ENCODE peak calls at places on chromosomes 1 and 21, in nine cellular contexts. One of them, this sample, is unnamed.

GRCh38 chr1:13832536-13832935 is 132.5 kb downstream of the PRDM2 start:
- DNase-seq in colonic mucosa: peak; percentile 84
- DNase-seq in adrenal gland: no peak
- DNase-seq in mucosa of descending colon: peak; percentile 56
- DNase-seq in AG10803: no peak
- DNase-seq in HCT116: no peak
- DNase-seq in IMR-90: no peak
- DNase-seq in CD4-positive, alpha-beta T cell: no peak
- DNase-seq in left ventricle myocardium inferior: no peak
- DNase-seq in this sample: no peak

GRCh38 chr1:30742963-30743559 is 14.5 kb downstream of the LAPTM5 start:
- DNase-seq in IMR-90: no peak
- DNase-seq in left ventricle myocardium inferior: no peak
- DNase-seq in CD4-positive, alpha-beta T cell: no peak
- DNase-seq in colonic mucosa: no peak
- DNase-seq in AG10803: no peak
- DNase-seq in adrenal gland: no peak
- DNase-seq in HCT116: no peak
- DNase-seq in mucosa of descending colon: no peak
- DNase-seq in this sample: no peak

GRCh38 chr21:45636459-45636858 is 7.1 kb upstream of the PCBP3 start:
- DNase-seq in IMR-90: no peak
- DNase-seq in CD4-positive, alpha-beta T cell: no peak
- DNase-seq in mucosa of descending colon: no peak
- DNase-seq in adrenal gland: no peak
- DNase-seq in HCT116: no peak
- DNase-seq in AG10803: no peak
- DNase-seq in left ventricle myocardium inferior: no peak
- DNase-seq in colonic mucosa: no peak
- DNase-seq in this sample: no peak

GRCh38 chr1:91613594-91613993 is 112.9 kb downstream of the CDC7 start:
- DNase-seq in IMR-90: peak; percentile 21
- DNase-seq in adrenal gland: no peak
- DNase-seq in HCT116: no peak
- DNase-seq in mucosa of descending colon: peak; percentile 55
- DNase-seq in colonic mucosa: peak; percentile 62
- DNase-seq in left ventricle myocardium inferior: no peak
- DNase-seq in CD4-positive, alpha-beta T cell: no peak
- DNase-seq in AG10803: peak; percentile 60
- DNase-seq in this sample: peak; percentile 50

GRCh38 chr1:244406337-244406736 is 45.4 kb downstream of the ADSS2 start:
- DNase-seq in HCT116: no peak
- DNase-seq in adrenal gland: no peak
- DNase-seq in IMR-90: no peak
- DNase-seq in colonic mucosa: no peak
- DNase-seq in AG10803: no peak
- DNase-seq in CD4-positive, alpha-beta T cell: no peak
- DNase-seq in left ventricle myocardium inferior: no peak
- DNase-seq in mucosa of descending colon: no peak
- DNase-seq in this sample: no peak

GRCh38 chr1:69858534-69858933 is 290.8 kb downstream of the LRRC7 start:
- DNase-seq in IMR-90: no peak
- DNase-seq in CD4-positive, alpha-beta T cell: no peak
- DNase-seq in colonic mucosa: no peak
- DNase-seq in left ventricle myocardium inferior: no peak
- DNase-seq in adrenal gland: no peak
- DNase-seq in HCT116: no peak
- DNase-seq in AG10803: no peak
- DNase-seq in mucosa of descending colon: no peak
- DNase-seq in this sample: no peak

GRCh38 chr1:83931658-83932253 is 67.2 kb downstream of the TTLL7 start:
- DNase-seq in adrenal gland: peak; percentile 34
- DNase-seq in AG10803: peak; percentile 56
- DNase-seq in colonic mucosa: peak; percentile 33
- DNase-seq in IMR-90: peak; percentile 60
- DNase-seq in left ventricle myocardium inferior: no peak
- DNase-seq in mucosa of descending colon: no peak
- DNase-seq in HCT116: peak; percentile 39
- DNase-seq in CD4-positive, alpha-beta T cell: no peak
- DNase-seq in this sample: peak; percentile 25

GRCh38 chr1:111719135-111719534 is 20.1 kb downstream of the INKA2 start:
- DNase-seq in left ventricle myocardium inferior: no peak
- DNase-seq in adrenal gland: no peak
- DNase-seq in mucosa of descending colon: no peak
- DNase-seq in CD4-positive, alpha-beta T cell: no peak
- DNase-seq in IMR-90: no peak
- DNase-seq in AG10803: no peak
- DNase-seq in colonic mucosa: no peak
- DNase-seq in HCT116: no peak
- DNase-seq in this sample: no peak

GRCh38 chr21:45112371-45112770 is 38.0 kb downstream of the ADARB1 start:
- DNase-seq in IMR-90: no peak
- DNase-seq in AG10803: no peak
- DNase-seq in HCT116: no peak
- DNase-seq in left ventricle myocardium inferior: no peak
- DNase-seq in adrenal gland: no peak
- DNase-seq in colonic mucosa: no peak
- DNase-seq in CD4-positive, alpha-beta T cell: no peak
- DNase-seq in mucosa of descending colon: no peak
- DNase-seq in this sample: no peak

DNA sequence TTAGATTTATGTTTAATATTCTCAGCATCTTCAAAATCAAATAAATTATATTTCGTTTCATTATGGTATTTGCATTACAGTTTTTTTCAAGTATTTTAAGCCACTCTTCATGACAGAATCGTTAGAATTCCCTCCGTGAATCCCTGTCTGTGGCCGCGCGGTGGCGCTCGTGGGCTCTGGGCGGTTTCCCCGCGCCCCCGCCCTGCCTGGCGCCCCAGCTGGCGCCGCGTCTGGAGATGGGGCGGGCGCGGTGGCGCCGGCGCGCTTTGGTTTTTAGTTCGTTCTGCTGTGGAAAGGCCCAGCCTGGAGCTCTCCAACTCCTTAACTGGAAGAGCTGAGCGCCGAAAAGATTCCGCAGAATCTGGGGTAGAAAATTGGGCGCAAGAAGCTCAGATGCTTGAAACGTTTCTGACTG is 25.7 kb downstream of the PRMT2 start:
- DNase-seq in AG10803: peak; percentile 85
- DNase-seq in adrenal gland: peak; percentile 60
- DNase-seq in CD4-positive, alpha-beta T cell: peak; percentile 53
- DNase-seq in left ventricle myocardium inferior: peak; percentile 60
- DNase-seq in IMR-90: peak; percentile 82
- DNase-seq in colonic mucosa: peak; percentile 54
- DNase-seq in HCT116: no peak
- DNase-seq in mucosa of descending colon: peak; percentile 49
- DNase-seq in this sample: no peak
- TF ChIP-seq CTCF in AG10803: peak; percentile 71
- TF ChIP-seq CTCF in adrenal gland: peak; percentile 47
- TF ChIP-seq CTCF in CD4-positive, alpha-beta T cell: peak; percentile 66
- TF ChIP-seq CTCF in left ventricle myocardium inferior: peak; percentile 89
- TF ChIP-seq CTCF in IMR-90: peak; percentile 93
- TF ChIP-seq CTCF in colonic mucosa: peak; percentile 42
- TF ChIP-seq CTCF in HCT116: peak; percentile 7
- TF ChIP-seq CTCF in mucosa of descending colon: no peak
- TF ChIP-seq CTCF in this sample: no peak

DNA sequence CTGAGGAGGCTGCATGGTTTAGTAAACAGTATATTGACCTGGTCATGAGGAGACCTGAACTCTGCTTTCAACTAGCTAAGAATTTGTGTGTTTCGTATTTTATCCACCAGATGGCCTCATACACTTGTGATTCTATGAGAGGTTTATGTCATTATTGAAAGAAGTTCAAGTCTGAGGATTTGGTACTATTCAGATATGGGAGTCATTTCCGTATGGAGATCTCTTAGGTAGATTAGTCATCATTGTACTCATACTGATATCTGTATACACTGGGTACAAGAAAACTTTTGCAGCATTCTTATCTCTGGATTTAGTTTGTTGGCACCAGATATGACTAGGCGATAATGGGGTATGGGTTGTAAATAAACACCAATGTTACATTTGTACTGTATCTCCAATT is 26.6 kb downstream of the ATF6 start:
- DNase-seq in mucosa of descending colon: no peak
- DNase-seq in CD4-positive, alpha-beta T cell: no peak
- DNase-seq in IMR-90: peak; percentile 93
- DNase-seq in HCT116: peak; percentile 49
- DNase-seq in adrenal gland: no peak
- DNase-seq in AG10803: peak; percentile 81
- DNase-seq in left ventricle myocardium inferior: no peak
- DNase-seq in colonic mucosa: no peak
- DNase-seq in this sample: peak; percentile 36
- TF ChIP-seq CTCF in mucosa of descending colon: peak; percentile 19
- TF ChIP-seq CTCF in CD4-positive, alpha-beta T cell: peak; percentile 58
- TF ChIP-seq CTCF in IMR-90: peak; percentile 76
- TF ChIP-seq CTCF in HCT116: peak; percentile 80
- TF ChIP-seq CTCF in adrenal gland: peak; percentile 85
- TF ChIP-seq CTCF in AG10803: peak; percentile 67
- TF ChIP-seq CTCF in left ventricle myocardium inferior: peak; percentile 69
- TF ChIP-seq CTCF in colonic mucosa: peak; percentile 39
- TF ChIP-seq CTCF in this sample: peak; percentile 63

GRCh38 chr21:35814858-35815619 is 245.3 kb downstream of the SETD4 start:
- DNase-seq in left ventricle myocardium inferior: no peak
- DNase-seq in CD4-positive, alpha-beta T cell: no peak
- DNase-seq in HCT116: no peak
- DNase-seq in colonic mucosa: no peak
- DNase-seq in IMR-90: no peak
- DNase-seq in AG10803: peak; percentile 8
- DNase-seq in mucosa of descending colon: no peak
- DNase-seq in adrenal gland: no peak
- DNase-seq in this sample: no peak

GRCh38 chr21:35812679-35813078 is 247.6 kb downstream of the SETD4 start:
- DNase-seq in CD4-positive, alpha-beta T cell: no peak
- DNase-seq in mucosa of descending colon: no peak
- DNase-seq in HCT116: no peak
- DNase-seq in adrenal gland: no peak
- DNase-seq in AG10803: no peak
- DNase-seq in left ventricle myocardium inferior: no peak
- DNase-seq in IMR-90: no peak
- DNase-seq in colonic mucosa: no peak
- DNase-seq in this sample: no peak

GRCh38 chr21:35810431-35810970 is 249.8 kb downstream of the SETD4 start:
- DNase-seq in left ventricle myocardium inferior: no peak
- DNase-seq in CD4-positive, alpha-beta T cell: no peak
- DNase-seq in colonic mucosa: no peak
- DNase-seq in HCT116: no peak
- DNase-seq in adrenal gland: no peak
- DNase-seq in AG10803: no peak
- DNase-seq in mucosa of descending colon: no peak
- DNase-seq in IMR-90: no peak
- DNase-seq in this sample: no peak

DNA sequence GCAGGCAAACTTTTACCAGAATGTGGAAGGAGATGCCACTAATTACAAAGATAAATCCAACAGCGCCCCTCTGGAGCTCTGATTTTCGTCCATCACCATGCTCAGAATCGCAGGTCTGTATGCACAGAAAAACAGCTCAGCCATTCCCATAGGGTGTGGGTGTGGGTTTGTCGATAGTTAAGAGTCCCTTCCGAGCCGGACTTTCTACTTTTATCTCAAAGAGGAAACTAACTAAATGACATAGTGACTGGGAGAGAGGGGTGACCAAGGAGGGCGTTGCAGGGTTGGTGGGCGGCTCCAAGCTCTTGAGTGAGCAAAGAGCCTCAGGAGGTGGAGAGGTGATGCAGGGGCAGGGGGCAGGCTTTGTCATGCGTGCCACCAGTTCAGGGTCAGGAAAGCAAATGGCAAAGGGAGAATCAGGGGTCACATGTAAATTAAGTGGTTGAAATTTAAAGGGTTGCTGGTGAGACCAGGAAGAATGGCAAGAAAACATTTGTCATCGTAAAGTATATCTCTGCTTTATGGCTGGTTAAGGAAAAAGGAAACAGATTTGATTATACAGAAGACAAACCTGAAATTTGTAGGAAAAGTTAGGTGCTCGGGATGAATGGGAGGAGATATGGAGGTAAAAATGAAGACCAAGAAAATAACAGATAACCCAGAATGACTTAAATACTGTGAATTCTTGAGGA is 249.1 kb downstream of the SETD4 start:
- DNase-seq in mucosa of descending colon: no peak
- DNase-seq in left ventricle myocardium inferior: no peak
- DNase-seq in CD4-positive, alpha-beta T cell: no peak
- DNase-seq in colonic mucosa: peak; percentile 45
- DNase-seq in adrenal gland: no peak
- DNase-seq in AG10803: no peak
- DNase-seq in HCT116: no peak
- DNase-seq in IMR-90: no peak
- DNase-seq in this sample: peak; percentile 18
- TF ChIP-seq CTCF in mucosa of descending colon: no peak
- TF ChIP-seq CTCF in left ventricle myocardium inferior: no peak
- TF ChIP-seq CTCF in CD4-positive, alpha-beta T cell: no peak
- TF ChIP-seq CTCF in colonic mucosa: no peak
- TF ChIP-seq CTCF in adrenal gland: no peak
- TF ChIP-seq CTCF in AG10803: no peak
- TF ChIP-seq CTCF in HCT116: no peak
- TF ChIP-seq CTCF in IMR-90: no peak
- TF ChIP-seq CTCF in this sample: no peak

GRCh38 chr1:33008051-33008914 is 28.4 kb downstream of the AK2 start:
- DNase-seq in mucosa of descending colon: no peak
- DNase-seq in left ventricle myocardium inferior: no peak
- DNase-seq in colonic mucosa: no peak
- DNase-seq in AG10803: peak; percentile 25
- DNase-seq in adrenal gland: no peak
- DNase-seq in IMR-90: no peak
- DNase-seq in CD4-positive, alpha-beta T cell: no peak
- DNase-seq in HCT116: no peak
- DNase-seq in this sample: peak; percentile 46

GRCh38 chr1:33005812-33006465 is 30.7 kb downstream of the AK2 start:
- DNase-seq in HCT116: no peak
- DNase-seq in left ventricle myocardium inferior: no peak
- DNase-seq in IMR-90: no peak
- DNase-seq in colonic mucosa: no peak
- DNase-seq in CD4-positive, alpha-beta T cell: no peak
- DNase-seq in adrenal gland: peak; percentile 50
- DNase-seq in mucosa of descending colon: no peak
- DNase-seq in AG10803: no peak
- DNase-seq in this sample: no peak

GRCh38 chr1:33005117-33005811 is 31.4 kb downstream of the AK2 start:
- DNase-seq in left ventricle myocardium inferior: no peak
- DNase-seq in IMR-90: no peak
- DNase-seq in AG10803: no peak
- DNase-seq in mucosa of descending colon: no peak
- DNase-seq in HCT116: no peak
- DNase-seq in adrenal gland: no peak
- DNase-seq in colonic mucosa: no peak
- DNase-seq in CD4-positive, alpha-beta T cell: no peak
- DNase-seq in this sample: no peak

GRCh38 chr1:33009561-33009960 is 27.1 kb downstream of the AK2 start:
- DNase-seq in colonic mucosa: no peak
- DNase-seq in IMR-90: no peak
- DNase-seq in mucosa of descending colon: no peak
- DNase-seq in HCT116: no peak
- DNase-seq in AG10803: no peak
- DNase-seq in CD4-positive, alpha-beta T cell: no peak
- DNase-seq in adrenal gland: no peak
- DNase-seq in left ventricle myocardium inferior: no peak
- DNase-seq in this sample: no peak

GRCh38 chr1:33007190-33008050 is 29.3 kb downstream of the AK2 start:
- DNase-seq in CD4-positive, alpha-beta T cell: no peak
- DNase-seq in colonic mucosa: no peak
- DNase-seq in HCT116: peak; percentile 57
- DNase-seq in mucosa of descending colon: no peak
- DNase-seq in AG10803: peak; percentile 88
- DNase-seq in left ventricle myocardium inferior: no peak
- DNase-seq in adrenal gland: peak; percentile 79
- DNase-seq in IMR-90: peak; percentile 94
- DNase-seq in this sample: peak; percentile 67
- TF ChIP-seq CTCF in CD4-positive, alpha-beta T cell: no peak
- TF ChIP-seq CTCF in colonic mucosa: no peak
- TF ChIP-seq CTCF in HCT116: peak; percentile 76
- TF ChIP-seq CTCF in mucosa of descending colon: no peak
- TF ChIP-seq CTCF in AG10803: peak; percentile 78
- TF ChIP-seq CTCF in left ventricle myocardium inferior: peak; percentile 56
- TF ChIP-seq CTCF in adrenal gland: peak; percentile 69
- TF ChIP-seq CTCF in IMR-90: peak; percentile 89
- TF ChIP-seq CTCF in this sample: peak; percentile 71

GRCh38 chr1:112744019-112744578 is 29.0 kb upstream of the PPM1J start:
- DNase-seq in colonic mucosa: no peak
- DNase-seq in IMR-90: peak; percentile 50
- DNase-seq in mucosa of descending colon: peak; percentile 45
- DNase-seq in left ventricle myocardium inferior: no peak
- DNase-seq in CD4-positive, alpha-beta T cell: no peak
- DNase-seq in HCT116: no peak
- DNase-seq in adrenal gland: peak; percentile 4
- DNase-seq in AG10803: peak; percentile 47
- DNase-seq in this sample: peak; percentile 55
- TF ChIP-seq CTCF in colonic mucosa: no peak
- TF ChIP-seq CTCF in IMR-90: peak; percentile 59
- TF ChIP-seq CTCF in mucosa of descending colon: no peak
- TF ChIP-seq CTCF in left ventricle myocardium inferior: peak; percentile 41
- TF ChIP-seq CTCF in CD4-positive, alpha-beta T cell: no peak
- TF ChIP-seq CTCF in HCT116: no peak
- TF ChIP-seq CTCF in adrenal gland: no peak
- TF ChIP-seq CTCF in AG10803: peak; percentile 59
- TF ChIP-seq CTCF in this sample: peak; percentile 34